ENCODE peak calls at places on chromosomes 7 and 10, in four cellular contexts. F is HCT116, Z is H1, D is GM12878. Q is an unnamed sample.

GRCh38 chr7:30136339-30136738 is 1.6 kb downstream of the MTURN start:
- DNase-seq in F (no peak), Z (peak; percentile 52), D (no peak), Q (no peak)

GRCh38 chr10:100828744-100829102 is 83.3 kb downstream of the PAX2 start:
- DNase-seq in D (no peak), F (no peak), Z (no peak), Q (peak; percentile 80)

GRCh38 chr10:46299531-46300366 is 13.0 kb downstream of the ANTXRL start:
- DNase-seq in F (no peak), D (no peak), Z (peak; percentile 69), Q (no peak)

GRCh38 chr7:137717045-137717444 is 129.7 kb downstream of the DGKI start:
- DNase-seq in F (no peak), Z (no peak), D (no peak), Q (no peak)

GRCh38 chr7:15397921-15398560 is 163.8 kb downstream of the AGMO start:
- DNase-seq in F (no peak), D (no peak), Z (no peak), Q (no peak)

GRCh38 chr7:131106681-131107342 is 220.9 kb upstream of the MKLN1 start:
- DNase-seq in F (no peak), Z (peak; percentile 62), D (no peak), Q (peak; percentile 23)

GRCh38 chr7:11177793-11178192 is 204.1 kb downstream of the PHF14 start:
- DNase-seq in F (no peak), D (no peak), Z (no peak), Q (no peak)

GRCh38 chr10:132571565-132572544 is 34.3 kb downstream of the INPP5A start:
- DNase-seq in D (peak; percentile 95), F (peak; percentile 65), Z (peak; percentile 64), Q (no peak)

GRCh38 chr10:47183726-47184084 is 116.3 kb upstream of the GDF10 start:
- DNase-seq in F (no peak), D (no peak), Z (no peak), Q (no peak)

GRCh38 chr10:43863859-43864591 is 215.3 kb upstream of the ZNF32 start:
- DNase-seq in F (no peak), D (no peak), Z (peak; percentile 11), Q (no peak)

GRCh38 chr7:91054374-91054773 is 209.9 kb upstream of the FZD1 start:
- DNase-seq in Z (no peak), F (no peak), D (no peak), Q (peak; percentile 19)

GRCh38 chr7:130216750-130217149 is 9.1 kb downstream of the SSMEM1 start:
- DNase-seq in D (no peak), F (no peak), Z (no peak), Q (no peak)

GRCh38 chr7:23181684-23182553 is at the start of gene NUP42:
- DNase-seq in Z (peak; percentile 99), F (peak; percentile 99), D (peak; percentile 97), Q (peak; percentile 85)

GRCh38 chr7:19235680-19236079 is 90.5 kb upstream of the FERD3L start:
- DNase-seq in Z (no peak), F (no peak), D (no peak), Q (no peak)

GRCh38 chr10:14340051-14340744 is 9.5 kb upstream of the FRMD4A start:
- DNase-seq in F (no peak), Z (no peak), D (no peak), Q (no peak)

GRCh38 chr7:46603780-46604725 is 683.0 kb upstream of the IGFBP3 start:
- DNase-seq in Z (no peak), F (no peak), D (no peak), Q (no peak)

GRCh38 chr7:143435266-143435665 is 8.0 kb upstream of the TAS2R60 start:
- DNase-seq in Z (no peak), D (no peak), F (no peak), Q (no peak)

GRCh38 chr7:14432936-14433335 is 443.5 kb upstream of the ETV1 start:
- DNase-seq in F (no peak), D (no peak), Z (no peak), Q (no peak)

GRCh38 chr10:11264481-11265044 is 246.9 kb downstream of the CELF2 start:
- DNase-seq in F (no peak), D (no peak), Z (no peak), Q (no peak)

GRCh38 chr7:38105874-38106483 is 72.1 kb upstream of the STARD3NL start:
- DNase-seq in Z (no peak), D (no peak), F (peak; percentile 19), Q (peak; percentile 46)

GRCh38 chr7:57403601-57404342 is 46.2 kb upstream of the ZNF716 start:
- DNase-seq in Z (no peak), F (no peak), D (no peak), Q (peak; percentile 94)

GRCh38 chr10:79142064-79142491 is 73.3 kb downstream of the ZMIZ1 start:
- DNase-seq in F (no peak), D (no peak), Z (no peak), Q (no peak)

GRCh38 chr10:29257106-29257783 is 31.6 kb upstream of the LYZL1 start:
- DNase-seq in D (no peak), Z (no peak), F (no peak), Q (no peak)

GRCh38 chr10:127041561-127041960 is 136.3 kb downstream of the DOCK1 start:
- DNase-seq in F (peak; percentile 29), D (no peak), Z (no peak), Q (no peak)

GRCh38 chr10:113329121-113329596 is 223.7 kb upstream of the HABP2 start:
- DNase-seq in F (no peak), Z (no peak), D (no peak), Q (no peak)

GRCh38 chr7:102289051-102289450 is 2.4 kb downstream of the SH2B2 start:
- DNase-seq in D (no peak), Z (no peak), F (no peak), Q (no peak)

GRCh38 chr10:128606041-128606440 is 479.8 kb upstream of the MKI67 start:
- DNase-seq in D (no peak), F (no peak), Z (no peak), Q (no peak)

GRCh38 chr7:53326634-53327033 is 291.2 kb downstream of the POM121L12 start:
- DNase-seq in D (no peak), Z (no peak), F (no peak), Q (no peak)

GRCh38 chr10:123579675-123580074 is 86.5 kb upstream of the GPR26 start:
- DNase-seq in Z (peak; percentile 22), F (no peak), D (no peak), Q (no peak)

GRCh38 chr10:104028146-104028545 is 57.5 kb downstream of the COL17A1 start:
- DNase-seq in Z (peak; percentile 41), D (no peak), F (peak; percentile 29), Q (peak; percentile 39)

GRCh38 chr10:48475943-48476278 is 129.0 kb downstream of the ARHGAP22 start:
- DNase-seq in D (no peak), F (no peak), Z (no peak), Q (no peak)

GRCh38 chr7:73478549-73478948 is 43.5 kb downstream of the BAZ1B start:
- DNase-seq in F (no peak), Z (no peak), D (no peak), Q (no peak)

GRCh38 chr7:22662490-22663145 is 64.4 kb upstream of the IL6 start:
- DNase-seq in Z (no peak), D (no peak), F (no peak), Q (no peak)

GRCh38 chr10:100864981-100865380 is 47.8 kb upstream of the SLF2 start:
- DNase-seq in Z (no peak), F (no peak), D (no peak), Q (no peak)

GRCh38 chr7:142303650-142304049 is 45.8 kb upstream of the PRSS58 start:
- DNase-seq in Z (no peak), F (peak; percentile 18), D (no peak), Q (peak; percentile 18)

GRCh38 chr10:124532106-124532641 is 70.6 kb downstream of the LHPP start:
- DNase-seq in Z (peak; percentile 78), F (peak; percentile 79), D (no peak), Q (peak; percentile 46)

GRCh38 chr10:50461123-50461522 is 162.6 kb downstream of the SGMS1 start:
- DNase-seq in Z (no peak), F (no peak), D (no peak), Q (no peak)

GRCh38 chr7:155356323-155357105 is 58.8 kb downstream of the INSIG1 start:
- DNase-seq in Z (no peak), D (no peak), F (peak; percentile 31), Q (no peak)
- TF ChIP-seq JUND in Z (no peak), D (no peak), F (no peak), Q (no peak)

GRCh38 chr10:12960431-12960898 is 41.0 kb downstream of the CCDC3 start:
- DNase-seq in Z (no peak), D (no peak), F (no peak), Q (no peak)
- TF ChIP-seq JUND in Z (no peak), D (no peak), F (no peak), Q (no peak)

GRCh38 chr7:78195281-78195680 is 396.7 kb downstream of the PHTF2 start:
- DNase-seq in Z (no peak), F (no peak), D (no peak), Q (no peak)

GRCh38 chr7:78194609-78195008 is 396.0 kb downstream of the PHTF2 start:
- DNase-seq in D (no peak), F (no peak), Z (no peak), Q (no peak)

GRCh38 chr7:78198756-78199155 is 400.2 kb downstream of the PHTF2 start:
- DNase-seq in Z (no peak), D (no peak), F (no peak), Q (no peak)

GRCh38 chr7:78203042-78203720 is 404.6 kb downstream of the PHTF2 start:
- DNase-seq in F (no peak), Z (no peak), D (no peak), Q (no peak)

DNA sequence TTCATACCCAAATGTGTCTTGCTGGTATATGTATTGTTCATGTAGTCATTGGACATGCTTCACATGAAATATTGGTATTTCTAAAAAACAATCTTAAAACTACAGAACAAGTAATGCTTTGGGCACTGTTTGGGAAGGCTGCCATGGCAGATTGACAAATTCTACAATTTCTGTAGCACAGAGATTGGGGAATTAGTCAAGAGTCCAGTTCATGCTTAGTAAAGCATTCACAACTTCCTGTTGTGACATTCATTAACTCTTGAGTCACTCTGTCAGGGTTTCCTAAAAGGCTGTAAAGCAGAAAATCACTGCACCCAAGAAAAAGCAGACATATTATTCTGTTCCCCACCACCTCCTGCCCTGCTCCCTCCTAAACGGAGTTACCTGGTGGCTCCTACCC is 398.9 kb downstream of the PHTF2 start:
- DNase-seq in Z (no peak), F (no peak), D (no peak), Q (no peak)
- TF ChIP-seq JUND in Z (no peak), F (no peak), D (no peak), Q (no peak)

DNA sequence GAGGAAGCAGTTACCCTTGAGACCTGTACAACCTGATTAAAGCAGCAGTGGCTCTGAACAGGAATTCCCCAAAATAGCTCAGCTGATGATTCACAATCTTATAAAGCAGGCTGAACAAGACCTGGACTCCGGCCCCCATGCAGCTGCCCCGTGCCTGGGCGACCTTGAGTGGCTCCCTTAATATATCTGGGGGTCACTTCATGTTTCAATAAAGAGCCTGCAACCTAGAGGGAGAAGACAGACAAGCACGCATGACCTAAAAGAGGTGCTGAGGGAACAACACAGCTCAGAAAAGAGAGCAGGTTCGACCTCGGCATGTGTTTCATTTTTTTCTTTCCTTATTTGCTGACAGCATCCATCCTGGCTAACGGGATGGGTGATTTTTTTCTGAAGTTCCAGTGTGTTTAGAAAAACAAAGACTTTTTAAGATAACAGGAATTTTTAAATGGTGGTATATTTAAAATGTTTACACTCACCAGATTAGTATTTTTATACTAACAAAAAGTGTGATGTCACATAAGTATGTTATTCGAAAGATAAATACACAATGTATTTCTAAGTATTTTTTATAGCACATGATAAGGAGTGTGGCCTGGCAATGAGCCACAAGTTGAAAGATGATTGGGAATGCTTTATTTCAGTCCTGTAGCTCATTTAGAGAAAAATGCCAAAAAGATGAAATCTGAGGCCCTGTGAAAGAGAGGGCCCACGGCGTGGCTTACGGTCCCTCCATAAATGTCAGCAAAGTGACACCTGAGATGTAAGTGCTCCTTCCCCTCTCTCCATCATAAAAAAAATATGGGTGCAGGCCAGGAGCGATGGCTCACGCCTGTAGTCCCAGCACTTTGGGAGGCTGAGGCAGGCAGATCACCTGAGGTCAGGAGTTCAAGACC is 161.3 kb downstream of the SLIT1 start:
- DNase-seq in F (no peak), Z (no peak), D (peak; percentile 28), Q (no peak)
- TF ChIP-seq JUND in F (peak; percentile 45), Z (no peak), D (no peak), Q (no peak)

Q was measured in T47D.